ENCODE peak calls at places on chromosomes 2 and 18, in nine cellular contexts. One of them, this sample, is unnamed.

GRCh38 chr2:146135245-146135644 is 1615.3 kb upstream of the ZEB2 start:
- DNase-seq in lung: no peak
- DNase-seq in activated effector memory CD4-positive, alpha-beta T cell treated with anti-CD3 and anti-CD28 coated beads, Interleukin-2, amount 50 U/mL, for 16 hours: no peak
- DNase-seq in NCI-H187 treated with DMSO at 0.1 percent for 48 hours: no peak
- DNase-seq in heart left ventricle: no peak
- DNase-seq in NCI-H2029 treated with DMSO at 0.1 percent for 48 hours: no peak
- DNase-seq in posterior vena cava: no peak
- DNase-seq in CD8-positive, alpha-beta T cell: no peak
- DNase-seq in A172: no peak
- DNase-seq in this sample: no peak

GRCh38 chr2:95316466-95317122 is 19.4 kb downstream of the KCNIP3 start:
- DNase-seq in lung: no peak
- DNase-seq in activated effector memory CD4-positive, alpha-beta T cell treated with anti-CD3 and anti-CD28 coated beads, Interleukin-2, amount 50 U/mL, for 16 hours: no peak
- DNase-seq in NCI-H187 treated with DMSO at 0.1 percent for 48 hours: no peak
- DNase-seq in heart left ventricle: no peak
- DNase-seq in NCI-H2029 treated with DMSO at 0.1 percent for 48 hours: no peak
- DNase-seq in posterior vena cava: no peak
- DNase-seq in CD8-positive, alpha-beta T cell: no peak
- DNase-seq in A172: peak
- DNase-seq in this sample: no peak

GRCh38 chr2:229732897-229733296 is 18.5 kb upstream of the DNER start:
- DNase-seq in lung: no peak
- DNase-seq in activated effector memory CD4-positive, alpha-beta T cell treated with anti-CD3 and anti-CD28 coated beads, Interleukin-2, amount 50 U/mL, for 16 hours: no peak
- DNase-seq in NCI-H187 treated with DMSO at 0.1 percent for 48 hours: no peak
- DNase-seq in heart left ventricle: no peak
- DNase-seq in NCI-H2029 treated with DMSO at 0.1 percent for 48 hours: no peak
- DNase-seq in posterior vena cava: no peak
- DNase-seq in CD8-positive, alpha-beta T cell: no peak
- DNase-seq in A172: no peak
- DNase-seq in this sample: no peak

GRCh38 chr18:3720818-3721545 is 271.0 kb downstream of the TGIF1 start:
- DNase-seq in lung: no peak
- DNase-seq in activated effector memory CD4-positive, alpha-beta T cell treated with anti-CD3 and anti-CD28 coated beads, Interleukin-2, amount 50 U/mL, for 16 hours: no peak
- DNase-seq in NCI-H187 treated with DMSO at 0.1 percent for 48 hours: no peak
- DNase-seq in heart left ventricle: no peak
- DNase-seq in NCI-H2029 treated with DMSO at 0.1 percent for 48 hours: peak
- DNase-seq in posterior vena cava: no peak
- DNase-seq in CD8-positive, alpha-beta T cell: no peak
- DNase-seq in A172: no peak
- DNase-seq in this sample: no peak

GRCh38 chr2:44753552-44754285 is 187.8 kb upstream of the SIX3 start:
- DNase-seq in lung: no peak
- DNase-seq in activated effector memory CD4-positive, alpha-beta T cell treated with anti-CD3 and anti-CD28 coated beads, Interleukin-2, amount 50 U/mL, for 16 hours: no peak
- DNase-seq in NCI-H187 treated with DMSO at 0.1 percent for 48 hours: no peak
- DNase-seq in heart left ventricle: no peak
- DNase-seq in NCI-H2029 treated with DMSO at 0.1 percent for 48 hours: peak
- DNase-seq in posterior vena cava: no peak
- DNase-seq in CD8-positive, alpha-beta T cell: no peak
- DNase-seq in A172: peak
- DNase-seq in this sample: no peak

GRCh38 chr2:150806336-150806735 is 318.9 kb upstream of the RND3 start:
- DNase-seq in lung: no peak
- DNase-seq in activated effector memory CD4-positive, alpha-beta T cell treated with anti-CD3 and anti-CD28 coated beads, Interleukin-2, amount 50 U/mL, for 16 hours: no peak
- DNase-seq in NCI-H187 treated with DMSO at 0.1 percent for 48 hours: no peak
- DNase-seq in heart left ventricle: no peak
- DNase-seq in NCI-H2029 treated with DMSO at 0.1 percent for 48 hours: no peak
- DNase-seq in posterior vena cava: no peak
- DNase-seq in CD8-positive, alpha-beta T cell: no peak
- DNase-seq in A172: no peak
- DNase-seq in this sample: no peak

GRCh38 chr2:225889452-225889851 is 489.9 kb downstream of the NYAP2 start:
- DNase-seq in lung: no peak
- DNase-seq in activated effector memory CD4-positive, alpha-beta T cell treated with anti-CD3 and anti-CD28 coated beads, Interleukin-2, amount 50 U/mL, for 16 hours: no peak
- DNase-seq in NCI-H187 treated with DMSO at 0.1 percent for 48 hours: no peak
- DNase-seq in heart left ventricle: no peak
- DNase-seq in NCI-H2029 treated with DMSO at 0.1 percent for 48 hours: no peak
- DNase-seq in posterior vena cava: no peak
- DNase-seq in CD8-positive, alpha-beta T cell: no peak
- DNase-seq in A172: peak
- DNase-seq in this sample: peak

GRCh38 chr2:54336136-54336976 is 80.3 kb upstream of the TSPYL6 start:
- DNase-seq in lung: no peak
- DNase-seq in activated effector memory CD4-positive, alpha-beta T cell treated with anti-CD3 and anti-CD28 coated beads, Interleukin-2, amount 50 U/mL, for 16 hours: no peak
- DNase-seq in NCI-H187 treated with DMSO at 0.1 percent for 48 hours: no peak
- DNase-seq in heart left ventricle: no peak
- DNase-seq in NCI-H2029 treated with DMSO at 0.1 percent for 48 hours: no peak
- DNase-seq in posterior vena cava: no peak
- DNase-seq in CD8-positive, alpha-beta T cell: no peak
- DNase-seq in A172: peak
- DNase-seq in this sample: no peak

GRCh38 chr18:58766164-58766563 is 94.9 kb downstream of the MALT1 start:
- DNase-seq in lung: no peak
- DNase-seq in activated effector memory CD4-positive, alpha-beta T cell treated with anti-CD3 and anti-CD28 coated beads, Interleukin-2, amount 50 U/mL, for 16 hours: peak
- DNase-seq in NCI-H187 treated with DMSO at 0.1 percent for 48 hours: no peak
- DNase-seq in heart left ventricle: no peak
- DNase-seq in NCI-H2029 treated with DMSO at 0.1 percent for 48 hours: no peak
- DNase-seq in posterior vena cava: peak
- DNase-seq in CD8-positive, alpha-beta T cell: no peak
- DNase-seq in A172: no peak
- DNase-seq in this sample: no peak

GRCh38 chr2:16726147-16726546 is 60.5 kb upstream of the CYRIA start:
- DNase-seq in lung: no peak
- DNase-seq in activated effector memory CD4-positive, alpha-beta T cell treated with anti-CD3 and anti-CD28 coated beads, Interleukin-2, amount 50 U/mL, for 16 hours: no peak
- DNase-seq in NCI-H187 treated with DMSO at 0.1 percent for 48 hours: no peak
- DNase-seq in heart left ventricle: no peak
- DNase-seq in NCI-H2029 treated with DMSO at 0.1 percent for 48 hours: no peak
- DNase-seq in posterior vena cava: no peak
- DNase-seq in CD8-positive, alpha-beta T cell: no peak
- DNase-seq in A172: no peak
- DNase-seq in this sample: no peak

GRCh38 chr2:143514413-143514812 is 385.2 kb downstream of the ARHGAP15 start:
- DNase-seq in lung: no peak
- DNase-seq in activated effector memory CD4-positive, alpha-beta T cell treated with anti-CD3 and anti-CD28 coated beads, Interleukin-2, amount 50 U/mL, for 16 hours: no peak
- DNase-seq in NCI-H187 treated with DMSO at 0.1 percent for 48 hours: no peak
- DNase-seq in heart left ventricle: no peak
- DNase-seq in NCI-H2029 treated with DMSO at 0.1 percent for 48 hours: no peak
- DNase-seq in posterior vena cava: no peak
- DNase-seq in CD8-positive, alpha-beta T cell: no peak
- DNase-seq in A172: no peak
- DNase-seq in this sample: no peak

GRCh38 chr2:94960266-94960665 is 65.2 kb upstream of the MAL start:
- DNase-seq in lung: no peak
- DNase-seq in activated effector memory CD4-positive, alpha-beta T cell treated with anti-CD3 and anti-CD28 coated beads, Interleukin-2, amount 50 U/mL, for 16 hours: no peak
- DNase-seq in NCI-H187 treated with DMSO at 0.1 percent for 48 hours: no peak
- DNase-seq in heart left ventricle: no peak
- DNase-seq in NCI-H2029 treated with DMSO at 0.1 percent for 48 hours: no peak
- DNase-seq in posterior vena cava: no peak
- DNase-seq in CD8-positive, alpha-beta T cell: no peak
- DNase-seq in A172: no peak
- DNase-seq in this sample: no peak

GRCh38 chr18:23565916-23566547 is 20.3 kb downstream of the NPC1 start:
- DNase-seq in lung: no peak
- DNase-seq in activated effector memory CD4-positive, alpha-beta T cell treated with anti-CD3 and anti-CD28 coated beads, Interleukin-2, amount 50 U/mL, for 16 hours: no peak
- DNase-seq in NCI-H187 treated with DMSO at 0.1 percent for 48 hours: no peak
- DNase-seq in heart left ventricle: no peak
- DNase-seq in NCI-H2029 treated with DMSO at 0.1 percent for 48 hours: no peak
- DNase-seq in posterior vena cava: no peak
- DNase-seq in CD8-positive, alpha-beta T cell: no peak
- DNase-seq in A172: no peak
- DNase-seq in this sample: no peak

GRCh38 chr2:138279871-138280270 is 221.7 kb upstream of the SPOPL start:
- DNase-seq in lung: no peak
- DNase-seq in activated effector memory CD4-positive, alpha-beta T cell treated with anti-CD3 and anti-CD28 coated beads, Interleukin-2, amount 50 U/mL, for 16 hours: no peak
- DNase-seq in NCI-H187 treated with DMSO at 0.1 percent for 48 hours: no peak
- DNase-seq in heart left ventricle: no peak
- DNase-seq in NCI-H2029 treated with DMSO at 0.1 percent for 48 hours: no peak
- DNase-seq in posterior vena cava: no peak
- DNase-seq in CD8-positive, alpha-beta T cell: no peak
- DNase-seq in A172: no peak
- DNase-seq in this sample: no peak

GRCh38 chr2:238398577-238398976 is 28.1 kb upstream of the ASB1 start:
- DNase-seq in lung: no peak
- DNase-seq in activated effector memory CD4-positive, alpha-beta T cell treated with anti-CD3 and anti-CD28 coated beads, Interleukin-2, amount 50 U/mL, for 16 hours: no peak
- DNase-seq in NCI-H187 treated with DMSO at 0.1 percent for 48 hours: no peak
- DNase-seq in heart left ventricle: no peak
- DNase-seq in NCI-H2029 treated with DMSO at 0.1 percent for 48 hours: no peak
- DNase-seq in posterior vena cava: no peak
- DNase-seq in CD8-positive, alpha-beta T cell: no peak
- DNase-seq in A172: no peak
- DNase-seq in this sample: no peak

GRCh38 chr2:88024509-88024908 is 8.2 kb upstream of the RNU2-63P start:
- DNase-seq in lung: no peak
- DNase-seq in activated effector memory CD4-positive, alpha-beta T cell treated with anti-CD3 and anti-CD28 coated beads, Interleukin-2, amount 50 U/mL, for 16 hours: no peak
- DNase-seq in NCI-H187 treated with DMSO at 0.1 percent for 48 hours: no peak
- DNase-seq in heart left ventricle: no peak
- DNase-seq in NCI-H2029 treated with DMSO at 0.1 percent for 48 hours: no peak
- DNase-seq in posterior vena cava: no peak
- DNase-seq in CD8-positive, alpha-beta T cell: no peak
- DNase-seq in A172: no peak
- DNase-seq in this sample: no peak

GRCh38 chr2:16773080-16773713 is 107.6 kb upstream of the CYRIA start:
- DNase-seq in lung: no peak
- DNase-seq in activated effector memory CD4-positive, alpha-beta T cell treated with anti-CD3 and anti-CD28 coated beads, Interleukin-2, amount 50 U/mL, for 16 hours: no peak
- DNase-seq in NCI-H187 treated with DMSO at 0.1 percent for 48 hours: no peak
- DNase-seq in heart left ventricle: no peak
- DNase-seq in NCI-H2029 treated with DMSO at 0.1 percent for 48 hours: no peak
- DNase-seq in posterior vena cava: no peak
- DNase-seq in CD8-positive, alpha-beta T cell: no peak
- DNase-seq in A172: peak
- DNase-seq in this sample: peak

GRCh38 chr2:53515435-53516332 is 251.9 kb upstream of the CHAC2 start:
- DNase-seq in lung: no peak
- DNase-seq in activated effector memory CD4-positive, alpha-beta T cell treated with anti-CD3 and anti-CD28 coated beads, Interleukin-2, amount 50 U/mL, for 16 hours: no peak
- DNase-seq in NCI-H187 treated with DMSO at 0.1 percent for 48 hours: no peak
- DNase-seq in heart left ventricle: no peak
- DNase-seq in NCI-H2029 treated with DMSO at 0.1 percent for 48 hours: no peak
- DNase-seq in posterior vena cava: no peak
- DNase-seq in CD8-positive, alpha-beta T cell: no peak
- DNase-seq in A172: no peak
- DNase-seq in this sample: no peak

GRCh38 chr18:54358495-54358793 is 738 bp downstream of the C18orf54 start:
- DNase-seq in lung: no peak
- DNase-seq in activated effector memory CD4-positive, alpha-beta T cell treated with anti-CD3 and anti-CD28 coated beads, Interleukin-2, amount 50 U/mL, for 16 hours: no peak
- DNase-seq in NCI-H187 treated with DMSO at 0.1 percent for 48 hours: no peak
- DNase-seq in heart left ventricle: no peak
- DNase-seq in NCI-H2029 treated with DMSO at 0.1 percent for 48 hours: no peak
- DNase-seq in posterior vena cava: no peak
- DNase-seq in CD8-positive, alpha-beta T cell: no peak
- DNase-seq in A172: no peak
- DNase-seq in this sample: no peak

GRCh38 chr18:60096428-60096827 is 196.6 kb downstream of the PMAIP1 start:
- DNase-seq in lung: no peak
- DNase-seq in activated effector memory CD4-positive, alpha-beta T cell treated with anti-CD3 and anti-CD28 coated beads, Interleukin-2, amount 50 U/mL, for 16 hours: no peak
- DNase-seq in NCI-H187 treated with DMSO at 0.1 percent for 48 hours: no peak
- DNase-seq in heart left ventricle: no peak
- DNase-seq in NCI-H2029 treated with DMSO at 0.1 percent for 48 hours: no peak
- DNase-seq in posterior vena cava: no peak
- DNase-seq in CD8-positive, alpha-beta T cell: no peak
- DNase-seq in A172: peak
- DNase-seq in this sample: no peak

GRCh38 chr2:12507295-12507694 is 209.4 kb upstream of the TRIB2 start:
- DNase-seq in lung: no peak
- DNase-seq in activated effector memory CD4-positive, alpha-beta T cell treated with anti-CD3 and anti-CD28 coated beads, Interleukin-2, amount 50 U/mL, for 16 hours: peak
- DNase-seq in NCI-H187 treated with DMSO at 0.1 percent for 48 hours: peak
- DNase-seq in heart left ventricle: no peak
- DNase-seq in NCI-H2029 treated with DMSO at 0.1 percent for 48 hours: no peak
- DNase-seq in posterior vena cava: no peak
- DNase-seq in CD8-positive, alpha-beta T cell: no peak
- DNase-seq in A172: peak
- DNase-seq in this sample: no peak

GRCh38 chr2:46232860-46233259 is 64.3 kb upstream of the EPAS1 start:
- DNase-seq in lung: no peak
- DNase-seq in activated effector memory CD4-positive, alpha-beta T cell treated with anti-CD3 and anti-CD28 coated beads, Interleukin-2, amount 50 U/mL, for 16 hours: no peak
- DNase-seq in NCI-H187 treated with DMSO at 0.1 percent for 48 hours: no peak
- DNase-seq in heart left ventricle: no peak
- DNase-seq in NCI-H2029 treated with DMSO at 0.1 percent for 48 hours: no peak
- DNase-seq in posterior vena cava: no peak
- DNase-seq in CD8-positive, alpha-beta T cell: no peak
- DNase-seq in A172: no peak
- DNase-seq in this sample: no peak

GRCh38 chr18:45774065-45774521 is 50.1 kb downstream of the SLC14A1 start:
- DNase-seq in lung: no peak
- DNase-seq in activated effector memory CD4-positive, alpha-beta T cell treated with anti-CD3 and anti-CD28 coated beads, Interleukin-2, amount 50 U/mL, for 16 hours: no peak
- DNase-seq in NCI-H187 treated with DMSO at 0.1 percent for 48 hours: no peak
- DNase-seq in heart left ventricle: no peak
- DNase-seq in NCI-H2029 treated with DMSO at 0.1 percent for 48 hours: peak
- DNase-seq in posterior vena cava: no peak
- DNase-seq in CD8-positive, alpha-beta T cell: no peak
- DNase-seq in A172: peak
- DNase-seq in this sample: no peak

GRCh38 chr2:96508521-96509113 is 3.5 kb upstream of the NEURL3 start:
- DNase-seq in lung: no peak
- DNase-seq in activated effector memory CD4-positive, alpha-beta T cell treated with anti-CD3 and anti-CD28 coated beads, Interleukin-2, amount 50 U/mL, for 16 hours: peak
- DNase-seq in NCI-H187 treated with DMSO at 0.1 percent for 48 hours: no peak
- DNase-seq in heart left ventricle: no peak
- DNase-seq in NCI-H2029 treated with DMSO at 0.1 percent for 48 hours: no peak
- DNase-seq in posterior vena cava: peak
- DNase-seq in CD8-positive, alpha-beta T cell: no peak
- DNase-seq in A172: no peak
- DNase-seq in this sample: no peak

GRCh38 chr18:21145371-21145770 is 33.8 kb upstream of the ROCK1 start:
- DNase-seq in lung: no peak
- DNase-seq in activated effector memory CD4-positive, alpha-beta T cell treated with anti-CD3 and anti-CD28 coated beads, Interleukin-2, amount 50 U/mL, for 16 hours: no peak
- DNase-seq in NCI-H187 treated with DMSO at 0.1 percent for 48 hours: no peak
- DNase-seq in heart left ventricle: no peak
- DNase-seq in NCI-H2029 treated with DMSO at 0.1 percent for 48 hours: no peak
- DNase-seq in posterior vena cava: no peak
- DNase-seq in CD8-positive, alpha-beta T cell: no peak
- DNase-seq in A172: no peak
- DNase-seq in this sample: no peak

GRCh38 chr2:241379481-241380480 is 23.7 kb downstream of the FARP2 start:
- DNase-seq in lung: no peak
- DNase-seq in activated effector memory CD4-positive, alpha-beta T cell treated with anti-CD3 and anti-CD28 coated beads, Interleukin-2, amount 50 U/mL, for 16 hours: no peak
- DNase-seq in NCI-H187 treated with DMSO at 0.1 percent for 48 hours: no peak
- DNase-seq in heart left ventricle: no peak
- DNase-seq in NCI-H2029 treated with DMSO at 0.1 percent for 48 hours: no peak
- DNase-seq in posterior vena cava: no peak
- DNase-seq in CD8-positive, alpha-beta T cell: no peak
- DNase-seq in A172: no peak
- DNase-seq in this sample: no peak

GRCh38 chr2:197028230-197028629 is 101.7 kb upstream of the PGAP1 start:
- DNase-seq in lung: no peak
- DNase-seq in activated effector memory CD4-positive, alpha-beta T cell treated with anti-CD3 and anti-CD28 coated beads, Interleukin-2, amount 50 U/mL, for 16 hours: no peak
- DNase-seq in NCI-H187 treated with DMSO at 0.1 percent for 48 hours: no peak
- DNase-seq in heart left ventricle: no peak
- DNase-seq in NCI-H2029 treated with DMSO at 0.1 percent for 48 hours: no peak
- DNase-seq in posterior vena cava: no peak
- DNase-seq in CD8-positive, alpha-beta T cell: no peak
- DNase-seq in A172: peak
- DNase-seq in this sample: no peak

GRCh38 chr2:170812716-170813585 is 3.7 kb upstream of the GAD1 start:
- DNase-seq in lung: peak
- DNase-seq in activated effector memory CD4-positive, alpha-beta T cell treated with anti-CD3 and anti-CD28 coated beads, Interleukin-2, amount 50 U/mL, for 16 hours: no peak
- DNase-seq in NCI-H187 treated with DMSO at 0.1 percent for 48 hours: peak
- DNase-seq in heart left ventricle: no peak
- DNase-seq in NCI-H2029 treated with DMSO at 0.1 percent for 48 hours: peak
- DNase-seq in posterior vena cava: no peak
- DNase-seq in CD8-positive, alpha-beta T cell: no peak
- DNase-seq in A172: peak
- DNase-seq in this sample: peak

GRCh38 chr2:64402876-64403275 is 51.1 kb upstream of the LGALSL start:
- DNase-seq in lung: no peak
- DNase-seq in activated effector memory CD4-positive, alpha-beta T cell treated with anti-CD3 and anti-CD28 coated beads, Interleukin-2, amount 50 U/mL, for 16 hours: no peak
- DNase-seq in NCI-H187 treated with DMSO at 0.1 percent for 48 hours: no peak
- DNase-seq in heart left ventricle: no peak
- DNase-seq in NCI-H2029 treated with DMSO at 0.1 percent for 48 hours: no peak
- DNase-seq in posterior vena cava: no peak
- DNase-seq in CD8-positive, alpha-beta T cell: no peak
- DNase-seq in A172: peak
- DNase-seq in this sample: no peak

GRCh38 chr2:232203936-232204335 is 174.6 kb upstream of the ALPP start:
- DNase-seq in lung: no peak
- DNase-seq in activated effector memory CD4-positive, alpha-beta T cell treated with anti-CD3 and anti-CD28 coated beads, Interleukin-2, amount 50 U/mL, for 16 hours: no peak
- DNase-seq in NCI-H187 treated with DMSO at 0.1 percent for 48 hours: no peak
- DNase-seq in heart left ventricle: no peak
- DNase-seq in NCI-H2029 treated with DMSO at 0.1 percent for 48 hours: no peak
- DNase-seq in posterior vena cava: no peak
- DNase-seq in CD8-positive, alpha-beta T cell: no peak
- DNase-seq in A172: no peak
- DNase-seq in this sample: no peak

GRCh38 chr2:46202987-46203386 is 94.2 kb upstream of the EPAS1 start:
- DNase-seq in lung: no peak
- DNase-seq in activated effector memory CD4-positive, alpha-beta T cell treated with anti-CD3 and anti-CD28 coated beads, Interleukin-2, amount 50 U/mL, for 16 hours: no peak
- DNase-seq in NCI-H187 treated with DMSO at 0.1 percent for 48 hours: no peak
- DNase-seq in heart left ventricle: no peak
- DNase-seq in NCI-H2029 treated with DMSO at 0.1 percent for 48 hours: no peak
- DNase-seq in posterior vena cava: no peak
- DNase-seq in CD8-positive, alpha-beta T cell: no peak
- DNase-seq in A172: no peak
- DNase-seq in this sample: no peak

This sample was measured in naive B cell.